ENCODE peak calls at places on chromosomes 6 and 20, in five cellular contexts. One of them, this sample, is unnamed.

GRCh38 chr20:478010-478948 is 15.9 kb upstream of the TBC1D20 start:
- DNase-seq in fibroblast of mammary gland: peak
- DNase-seq in RPMI7951: peak
- DNase-seq in HS-5: no peak
- DNase-seq in HFFc6: no peak
- DNase-seq in this sample: no peak

GRCh38 chr6:159279790-159280277 is 110.6 kb downstream of the FNDC1 start:
- DNase-seq in HFFc6: no peak
- DNase-seq in fibroblast of mammary gland: no peak
- DNase-seq in RPMI7951: peak
- DNase-seq in HS-5: peak
- DNase-seq in this sample: no peak

GRCh38 chr20:32515631-32516101 is 69.5 kb downstream of the NOL4L start:
- DNase-seq in HS-5: no peak
- DNase-seq in fibroblast of mammary gland: no peak
- DNase-seq in RPMI7951: no peak
- DNase-seq in HFFc6: no peak
- DNase-seq in this sample: no peak

GRCh38 chr6:109896333-109896732 is 81.8 kb upstream of the GPR6 start:
- DNase-seq in RPMI7951: peak
- DNase-seq in fibroblast of mammary gland: peak
- DNase-seq in HS-5: no peak
- DNase-seq in HFFc6: peak
- DNase-seq in this sample: no peak

GRCh38 chr20:4985658-4986057 is 15.7 kb downstream of the SLC23A2 start:
- DNase-seq in HFFc6: no peak
- DNase-seq in HS-5: no peak
- DNase-seq in fibroblast of mammary gland: peak
- DNase-seq in RPMI7951: peak
- DNase-seq in this sample: no peak

GRCh38 chr6:13767121-13767794 is 47.1 kb downstream of the MCUR1 start:
- DNase-seq in RPMI7951: peak
- DNase-seq in HS-5: no peak
- DNase-seq in HFFc6: peak
- DNase-seq in fibroblast of mammary gland: peak
- DNase-seq in this sample: no peak

GRCh38 chr6:41504526-41505021 is 41.6 kb upstream of the FOXP4 start:
- DNase-seq in HS-5: no peak
- DNase-seq in HFFc6: no peak
- DNase-seq in RPMI7951: peak
- DNase-seq in fibroblast of mammary gland: no peak
- DNase-seq in this sample: no peak

GRCh38 chr6:81749704-81750103 is 2.8 kb downstream of the TENT5A start:
- DNase-seq in HFFc6: peak
- DNase-seq in HS-5: no peak
- DNase-seq in fibroblast of mammary gland: peak
- DNase-seq in RPMI7951: peak
- DNase-seq in this sample: no peak

GRCh38 chr6:35017461-35018183 is 123.5 kb downstream of the TCP11 start:
- DNase-seq in HS-5: no peak
- DNase-seq in HFFc6: no peak
- DNase-seq in fibroblast of mammary gland: peak
- DNase-seq in RPMI7951: no peak
- DNase-seq in this sample: no peak

GRCh38 chr6:69866351-69867074 is at the start of gene COL19A1:
- DNase-seq in fibroblast of mammary gland: no peak
- DNase-seq in HFFc6: no peak
- DNase-seq in RPMI7951: no peak
- DNase-seq in HS-5: no peak
- DNase-seq in this sample: no peak

GRCh38 chr6:74410630-74411029 is 714.6 kb downstream of the CD109 start:
- DNase-seq in fibroblast of mammary gland: peak
- DNase-seq in HS-5: no peak
- DNase-seq in RPMI7951: peak
- DNase-seq in HFFc6: peak
- DNase-seq in this sample: no peak

GRCh38 chr6:111871725-111872520 is 1.3 kb downstream of the FYN start:
- DNase-seq in RPMI7951: peak
- DNase-seq in HFFc6: peak
- DNase-seq in HS-5: peak
- DNase-seq in fibroblast of mammary gland: peak
- DNase-seq in this sample: peak

GRCh38 chr20:4483481-4483880 is 238.2 kb upstream of the PRND start:
- DNase-seq in HS-5: no peak
- DNase-seq in HFFc6: peak
- DNase-seq in fibroblast of mammary gland: peak
- DNase-seq in RPMI7951: peak
- DNase-seq in this sample: no peak

GRCh38 chr6:134170844-134171243 is 118.4 kb upstream of the SLC2A12 start:
- DNase-seq in fibroblast of mammary gland: peak
- DNase-seq in HFFc6: no peak
- DNase-seq in HS-5: no peak
- DNase-seq in RPMI7951: peak
- DNase-seq in this sample: no peak

GRCh38 chr6:136609878-136610706 is 59.9 kb upstream of the MAP7 start:
- DNase-seq in HS-5: peak
- DNase-seq in RPMI7951: peak
- DNase-seq in HFFc6: peak
- DNase-seq in fibroblast of mammary gland: peak
- DNase-seq in this sample: no peak

GRCh38 chr20:40511478-40511877 is 177.6 kb downstream of the MAFB start:
- DNase-seq in fibroblast of mammary gland: peak
- DNase-seq in HFFc6: no peak
- DNase-seq in HS-5: peak
- DNase-seq in RPMI7951: peak
- DNase-seq in this sample: no peak

GRCh38 chr20:4610871-4611270 is 110.8 kb upstream of the PRND start:
- DNase-seq in HS-5: no peak
- DNase-seq in HFFc6: no peak
- DNase-seq in RPMI7951: no peak
- DNase-seq in fibroblast of mammary gland: no peak
- DNase-seq in this sample: no peak

GRCh38 chr20:64011366-64011779 is 24.6 kb upstream of the C20orf204 start:
- DNase-seq in HFFc6: no peak
- DNase-seq in RPMI7951: no peak
- DNase-seq in fibroblast of mammary gland: no peak
- DNase-seq in HS-5: no peak
- DNase-seq in this sample: no peak

GRCh38 chr6:17167327-17167979 is 65.6 kb downstream of the STMND1 start:
- DNase-seq in HS-5: no peak
- DNase-seq in HFFc6: peak
- DNase-seq in RPMI7951: peak
- DNase-seq in fibroblast of mammary gland: peak
- DNase-seq in this sample: no peak

GRCh38 chr20:55200317-55200716 is 724.9 kb downstream of the DOK5 start:
- DNase-seq in HFFc6: no peak
- DNase-seq in RPMI7951: no peak
- DNase-seq in HS-5: no peak
- DNase-seq in fibroblast of mammary gland: no peak
- DNase-seq in this sample: no peak

GRCh38 chr6:105384004-105384403 is 18.9 kb downstream of the PREP start:
- DNase-seq in HFFc6: no peak
- DNase-seq in HS-5: no peak
- DNase-seq in RPMI7951: no peak
- DNase-seq in fibroblast of mammary gland: no peak
- DNase-seq in this sample: no peak

GRCh38 chr6:105432797-105433196 is 29.9 kb upstream of the PREP start:
- DNase-seq in HS-5: peak
- DNase-seq in fibroblast of mammary gland: peak
- DNase-seq in HFFc6: peak
- DNase-seq in RPMI7951: peak
- DNase-seq in this sample: no peak

GRCh38 chr20:3383878-3384495 is 23.5 kb downstream of the DNAAF9 start:
- DNase-seq in HFFc6: no peak
- DNase-seq in HS-5: no peak
- DNase-seq in fibroblast of mammary gland: no peak
- DNase-seq in RPMI7951: no peak
- DNase-seq in this sample: no peak

GRCh38 chr6:32226434-32226833 is 2.6 kb upstream of the NOTCH4 start:
- DNase-seq in fibroblast of mammary gland: no peak
- DNase-seq in RPMI7951: no peak
- DNase-seq in HFFc6: no peak
- DNase-seq in HS-5: no peak
- DNase-seq in this sample: no peak

GRCh38 chr6:158870418-158870957 is 51.3 kb upstream of the EZR start:
- DNase-seq in HFFc6: no peak
- DNase-seq in RPMI7951: no peak
- DNase-seq in HS-5: no peak
- DNase-seq in fibroblast of mammary gland: no peak
- DNase-seq in this sample: peak

GRCh38 chr6:108294787-108295625 is at the start of gene AFG1L:
- DNase-seq in RPMI7951: peak
- DNase-seq in HFFc6: peak
- DNase-seq in HS-5: peak
- DNase-seq in fibroblast of mammary gland: peak
- DNase-seq in this sample: peak

GRCh38 chr6:154800338-154800737 is 67.1 kb downstream of the SCAF8 start:
- DNase-seq in HFFc6: no peak
- DNase-seq in fibroblast of mammary gland: no peak
- DNase-seq in RPMI7951: no peak
- DNase-seq in HS-5: no peak
- DNase-seq in this sample: no peak

This sample was measured in NK-92 treated with Interleukin-12 subunit alpha and Interleukin-12 subunit beta, amount 100 ng/mL, for 24 hours.